ENCODE peak calls at places on chromosomes 4 and X, in five cellular contexts. One of them, this sample, is unnamed.

GRCh38 chrX:116246261-116246660 is 75.7 kb downstream of the AGTR2 start:
- DNase-seq in MM.1S: no peak
- DNase-seq in ovary: no peak
- DNase-seq in gastrocnemius medialis: no peak
- DNase-seq in heart left ventricle: no peak
- DNase-seq in this sample: no peak

GRCh38 chrX:56232221-56233082 is at the start of gene KLF8:
- DNase-seq in heart left ventricle: peak; percentile 50
- DNase-seq in gastrocnemius medialis: peak; percentile 22
- DNase-seq in ovary: peak; percentile 59
- DNase-seq in MM.1S: no peak
- DNase-seq in this sample: peak; percentile 78

GRCh38 chr4:144353240-144353639 is 212.7 kb upstream of the GYPA start:
- DNase-seq in heart left ventricle: no peak
- DNase-seq in ovary: no peak
- DNase-seq in gastrocnemius medialis: no peak
- DNase-seq in MM.1S: no peak
- DNase-seq in this sample: no peak

GRCh38 chr4:83151645-83152044 is 37.1 kb upstream of the PLAC8 start:
- DNase-seq in gastrocnemius medialis: no peak
- DNase-seq in MM.1S: no peak
- DNase-seq in heart left ventricle: no peak
- DNase-seq in ovary: no peak
- DNase-seq in this sample: no peak

GRCh38 chr4:25406081-25406692 is 29.1 kb downstream of the ANAPC4 start:
- DNase-seq in MM.1S: no peak
- DNase-seq in heart left ventricle: no peak
- DNase-seq in gastrocnemius medialis: no peak
- DNase-seq in ovary: no peak
- DNase-seq in this sample: no peak

GRCh38 chr4:163332526-163333405 is at the start of gene NPY1R:
- DNase-seq in gastrocnemius medialis: peak; percentile 43
- DNase-seq in ovary: peak; percentile 36
- DNase-seq in heart left ventricle: peak; percentile 62
- DNase-seq in MM.1S: peak; percentile 76
- DNase-seq in this sample: peak; percentile 64

GRCh38 chr4:147326581-147326980 is 154.3 kb upstream of the EDNRA start:
- DNase-seq in MM.1S: no peak
- DNase-seq in gastrocnemius medialis: no peak
- DNase-seq in ovary: no peak
- DNase-seq in heart left ventricle: no peak
- DNase-seq in this sample: no peak

GRCh38 chr4:102037566-102037965 is 247.0 kb downstream of the BANK1 start:
- DNase-seq in ovary: no peak
- DNase-seq in gastrocnemius medialis: no peak
- DNase-seq in heart left ventricle: no peak
- DNase-seq in MM.1S: no peak
- DNase-seq in this sample: peak; percentile 17

GRCh38 chr4:107740950-107741701 is 21.1 kb upstream of the PAPSS1 start:
- DNase-seq in gastrocnemius medialis: no peak
- DNase-seq in MM.1S: no peak
- DNase-seq in ovary: peak; percentile 75
- DNase-seq in heart left ventricle: peak; percentile 33
- DNase-seq in this sample: no peak

GRCh38 chr4:114225462-114225861 is 246.0 kb upstream of the ARSJ start:
- DNase-seq in gastrocnemius medialis: no peak
- DNase-seq in ovary: no peak
- DNase-seq in heart left ventricle: no peak
- DNase-seq in MM.1S: no peak
- DNase-seq in this sample: no peak

GRCh38 chr4:156443488-156443887 is 489.8 kb upstream of the CTSO start:
- DNase-seq in heart left ventricle: no peak
- DNase-seq in MM.1S: no peak
- DNase-seq in ovary: no peak
- DNase-seq in gastrocnemius medialis: no peak
- DNase-seq in this sample: no peak

GRCh38 chr4:44354172-44354571 is 94.4 kb downstream of the KCTD8 start:
- DNase-seq in gastrocnemius medialis: no peak
- DNase-seq in ovary: no peak
- DNase-seq in MM.1S: no peak
- DNase-seq in heart left ventricle: no peak
- DNase-seq in this sample: no peak

GRCh38 chr4:13535118-13535517 is 9.2 kb downstream of the NKX3-2 start:
- DNase-seq in heart left ventricle: no peak
- DNase-seq in gastrocnemius medialis: no peak
- DNase-seq in MM.1S: no peak
- DNase-seq in ovary: no peak
- DNase-seq in this sample: no peak

GRCh38 chrX:1442016-1442665 is 10.6 kb downstream of the ASMTL start:
- DNase-seq in gastrocnemius medialis: no peak
- DNase-seq in ovary: peak; percentile 5
- DNase-seq in heart left ventricle: peak; percentile 1
- DNase-seq in MM.1S: no peak
- DNase-seq in this sample: no peak

GRCh38 chrX:153642655-153643430 is 4.2 kb upstream of the DUSP9 start:
- DNase-seq in MM.1S: no peak
- DNase-seq in gastrocnemius medialis: no peak
- DNase-seq in heart left ventricle: no peak
- DNase-seq in ovary: no peak
- DNase-seq in this sample: no peak
- H3K4me3 ChIP-seq in MM.1S: no peak overlapping the region
- H3K4me3 ChIP-seq in gastrocnemius medialis: no peak overlapping the region
- H3K4me3 ChIP-seq in heart left ventricle: no peak overlapping the region
- H3K4me3 ChIP-seq in ovary: no peak overlapping the region
- H3K4me3 ChIP-seq in this sample: no peak overlapping the region

GRCh38 chr4:153483432-153484418 is 17.6 kb downstream of the TMEM131L start:
- DNase-seq in MM.1S: no peak
- DNase-seq in ovary: no peak
- DNase-seq in gastrocnemius medialis: no peak
- DNase-seq in heart left ventricle: no peak
- DNase-seq in this sample: peak; percentile 53
- H3K4me3 ChIP-seq in MM.1S: no peak overlapping the region
- H3K4me3 ChIP-seq in ovary: peak overlapping the region; percentile 4
- H3K4me3 ChIP-seq in gastrocnemius medialis: peak overlapping the region; percentile 34
- H3K4me3 ChIP-seq in heart left ventricle: no peak overlapping the region
- H3K4me3 ChIP-seq in this sample: peak overlapping the region; percentile 49

DNA sequence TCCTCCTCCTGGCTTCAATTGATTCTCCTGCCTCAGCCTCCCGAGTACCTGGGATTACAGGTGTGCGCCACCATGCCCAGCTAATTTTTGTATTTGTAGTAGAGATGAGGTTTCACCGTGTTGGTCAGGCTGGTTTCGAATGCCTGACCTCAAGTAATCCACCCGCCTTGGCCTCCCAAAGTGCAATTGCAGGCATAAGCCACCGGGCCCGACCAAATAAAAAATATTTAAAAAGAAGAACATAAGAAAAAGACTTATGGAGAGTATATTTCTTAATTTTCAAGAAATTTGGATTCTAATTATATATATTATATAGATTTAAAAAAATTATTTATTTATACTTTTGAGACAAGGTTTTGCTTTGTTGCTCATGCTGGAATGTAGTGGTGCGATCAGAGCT is 29.8 kb downstream of the N4BP2 start:
- DNase-seq in heart left ventricle: no peak
- DNase-seq in ovary: no peak
- DNase-seq in MM.1S: no peak
- DNase-seq in gastrocnemius medialis: no peak
- DNase-seq in this sample: no peak
- H3K4me3 ChIP-seq in heart left ventricle: no peak overlapping the region
- H3K4me3 ChIP-seq in ovary: no peak overlapping the region
- H3K4me3 ChIP-seq in MM.1S: no peak overlapping the region
- H3K4me3 ChIP-seq in gastrocnemius medialis: no peak overlapping the region
- H3K4me3 ChIP-seq in this sample: no peak overlapping the region

GRCh38 chrX:118418811-118419251 is 72.9 kb downstream of the WDR44 start:
- DNase-seq in MM.1S: no peak
- DNase-seq in ovary: no peak
- DNase-seq in heart left ventricle: no peak
- DNase-seq in gastrocnemius medialis: no peak
- DNase-seq in this sample: no peak

GRCh38 chrX:118420462-118420861 is 74.6 kb downstream of the WDR44 start:
- DNase-seq in MM.1S: peak; percentile 26
- DNase-seq in gastrocnemius medialis: no peak
- DNase-seq in heart left ventricle: no peak
- DNase-seq in ovary: no peak
- DNase-seq in this sample: peak; percentile 23

GRCh38 chrX:118423558-118423957 is 72.1 kb upstream of the DOCK11 start:
- DNase-seq in heart left ventricle: no peak
- DNase-seq in gastrocnemius medialis: no peak
- DNase-seq in MM.1S: peak; percentile 34
- DNase-seq in ovary: no peak
- DNase-seq in this sample: peak; percentile 54
- H3K4me3 ChIP-seq in heart left ventricle: no peak overlapping the region
- H3K4me3 ChIP-seq in gastrocnemius medialis: no peak overlapping the region
- H3K4me3 ChIP-seq in MM.1S: no peak overlapping the region
- H3K4me3 ChIP-seq in ovary: no peak overlapping the region
- H3K4me3 ChIP-seq in this sample: no peak overlapping the region

GRCh38 chr4:143019351-143019750 is 165.4 kb upstream of the USP38 start:
- DNase-seq in heart left ventricle: no peak
- DNase-seq in gastrocnemius medialis: no peak
- DNase-seq in MM.1S: no peak
- DNase-seq in ovary: no peak
- DNase-seq in this sample: no peak

GRCh38 chr4:143023519-143023918 is 161.2 kb upstream of the USP38 start:
- DNase-seq in heart left ventricle: no peak
- DNase-seq in gastrocnemius medialis: no peak
- DNase-seq in MM.1S: no peak
- DNase-seq in ovary: no peak
- DNase-seq in this sample: no peak

GRCh38 chr4:143026459-143027170 is 158.1 kb upstream of the USP38 start:
- DNase-seq in ovary: no peak
- DNase-seq in MM.1S: no peak
- DNase-seq in heart left ventricle: no peak
- DNase-seq in gastrocnemius medialis: no peak
- DNase-seq in this sample: no peak

GRCh38 chr4:143021384-143021783 is 163.3 kb upstream of the USP38 start:
- DNase-seq in MM.1S: peak; percentile 59
- DNase-seq in gastrocnemius medialis: no peak
- DNase-seq in ovary: no peak
- DNase-seq in heart left ventricle: no peak
- DNase-seq in this sample: peak; percentile 56

GRCh38 chr4:143025111-143025704 is 159.5 kb upstream of the USP38 start:
- DNase-seq in MM.1S: peak; percentile 49
- DNase-seq in heart left ventricle: no peak
- DNase-seq in gastrocnemius medialis: no peak
- DNase-seq in ovary: no peak
- DNase-seq in this sample: peak; percentile 44
- H3K4me3 ChIP-seq in MM.1S: no peak overlapping the region
- H3K4me3 ChIP-seq in heart left ventricle: no peak overlapping the region
- H3K4me3 ChIP-seq in gastrocnemius medialis: no peak overlapping the region
- H3K4me3 ChIP-seq in ovary: no peak overlapping the region
- H3K4me3 ChIP-seq in this sample: no peak overlapping the region

DNA sequence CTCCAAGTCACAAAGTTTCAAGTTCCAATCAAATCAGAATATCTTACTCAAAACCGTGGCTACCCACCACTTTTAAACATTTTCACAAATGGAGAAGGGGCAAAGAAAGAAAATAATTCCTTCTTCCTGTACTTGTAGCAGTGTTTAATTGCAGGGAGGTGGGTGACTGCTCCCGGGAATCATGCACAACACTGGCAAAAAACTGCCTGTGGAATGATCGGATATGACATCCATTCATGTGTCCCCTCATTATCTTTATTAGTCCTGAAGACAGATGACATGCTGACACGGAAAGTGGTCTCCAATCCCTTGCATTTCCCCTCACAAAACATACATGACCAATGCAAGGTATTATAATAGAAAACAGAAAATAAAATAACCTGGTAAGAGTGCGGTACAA is 2.0 kb downstream of the TSPAN5 start:
- DNase-seq in gastrocnemius medialis: no peak
- DNase-seq in MM.1S: no peak
- DNase-seq in ovary: no peak
- DNase-seq in heart left ventricle: no peak
- DNase-seq in this sample: no peak
- H3K4me3 ChIP-seq in gastrocnemius medialis: no peak overlapping the region
- H3K4me3 ChIP-seq in MM.1S: no peak overlapping the region
- H3K4me3 ChIP-seq in ovary: peak overlapping the region; percentile 84
- H3K4me3 ChIP-seq in heart left ventricle: no peak overlapping the region
- H3K4me3 ChIP-seq in this sample: no peak overlapping the region

DNA sequence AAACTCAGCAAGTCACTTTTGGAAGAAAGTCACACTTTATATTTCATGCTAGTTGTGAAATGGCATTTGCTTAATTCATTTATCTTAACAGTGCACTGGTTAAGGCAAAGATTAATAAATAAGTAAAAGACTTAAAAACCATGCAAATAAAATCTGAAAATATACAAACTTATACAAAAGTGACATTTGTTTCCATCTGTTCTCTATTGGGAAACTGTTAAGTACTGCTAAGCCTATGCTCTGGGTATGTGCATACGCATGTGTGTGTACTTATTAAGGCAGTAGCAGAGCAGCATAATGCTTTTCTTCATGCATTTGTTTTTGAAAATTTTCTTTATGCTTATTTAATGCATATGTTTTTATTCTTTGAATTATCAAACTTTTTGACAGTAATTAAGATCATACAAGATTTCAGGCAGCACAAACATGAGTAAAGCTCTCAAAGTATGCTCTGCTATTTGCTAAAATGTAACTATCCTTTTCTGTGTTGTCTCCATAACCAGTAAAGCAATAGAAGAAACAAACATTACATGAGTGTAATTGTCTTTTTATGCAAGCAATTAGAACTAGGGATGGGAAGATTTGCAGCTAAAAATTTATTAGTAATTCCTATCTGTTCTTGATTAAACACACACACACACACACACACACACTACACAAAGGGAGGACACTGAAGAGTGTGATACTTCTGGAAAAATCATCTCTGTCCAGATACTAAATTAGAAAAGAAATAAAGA is 512.8 kb downstream of the FAT4 start:
- DNase-seq in gastrocnemius medialis: no peak
- DNase-seq in MM.1S: no peak
- DNase-seq in ovary: no peak
- DNase-seq in heart left ventricle: no peak
- DNase-seq in this sample: no peak
- H3K4me3 ChIP-seq in gastrocnemius medialis: no peak overlapping the region
- H3K4me3 ChIP-seq in MM.1S: no peak overlapping the region
- H3K4me3 ChIP-seq in ovary: no peak overlapping the region
- H3K4me3 ChIP-seq in heart left ventricle: no peak overlapping the region
- H3K4me3 ChIP-seq in this sample: no peak overlapping the region

DNA sequence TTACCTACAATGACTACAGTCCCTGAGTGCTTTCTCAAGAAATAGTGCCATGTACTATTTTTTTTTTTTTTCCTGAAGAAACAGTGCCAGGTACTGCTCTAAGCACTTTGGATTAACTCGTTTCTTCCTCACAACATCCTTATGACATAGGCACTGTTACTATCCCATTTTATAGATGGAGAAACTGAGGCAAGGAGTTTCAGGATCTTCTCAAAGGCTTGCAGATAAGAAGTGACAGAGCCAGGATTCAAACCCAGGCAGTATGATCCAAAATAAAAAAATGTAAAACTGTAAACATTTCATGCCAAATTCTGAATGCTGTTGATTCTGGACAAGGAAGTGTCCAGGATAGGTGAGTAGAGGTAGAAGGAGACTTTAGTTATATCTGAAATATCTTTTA is 1.1 kb downstream of the FANCB start:
- DNase-seq in ovary: no peak
- DNase-seq in MM.1S: no peak
- DNase-seq in heart left ventricle: no peak
- DNase-seq in gastrocnemius medialis: no peak
- DNase-seq in this sample: no peak
- H3K4me3 ChIP-seq in ovary: no peak overlapping the region
- H3K4me3 ChIP-seq in MM.1S: peak overlapping the region; percentile 41
- H3K4me3 ChIP-seq in heart left ventricle: no peak overlapping the region
- H3K4me3 ChIP-seq in gastrocnemius medialis: no peak overlapping the region
- H3K4me3 ChIP-seq in this sample: peak overlapping the region; percentile 89

GRCh38 chr4:2058264-2059033 is 678 bp upstream of the NAT8L start:
- DNase-seq in MM.1S: no peak
- DNase-seq in gastrocnemius medialis: no peak
- DNase-seq in heart left ventricle: no peak
- DNase-seq in ovary: no peak
- DNase-seq in this sample: no peak
- H3K4me3 ChIP-seq in MM.1S: no peak overlapping the region
- H3K4me3 ChIP-seq in gastrocnemius medialis: peak overlapping the region; percentile 52
- H3K4me3 ChIP-seq in heart left ventricle: peak overlapping the region; percentile 35
- H3K4me3 ChIP-seq in ovary: peak overlapping the region; percentile 27
- H3K4me3 ChIP-seq in this sample: no peak overlapping the region

This sample was measured in GM12865.